ENCODE peak calls at places on chromosomes 13 and 19, in eight cellular contexts. C, S, Y, T, W, H, Z and D are unnamed samples.
A peak's percentile ranks its signal among the peaks of the same experiment; 100 is the strongest.

GRCh38 chr13:26602783-26603182 is 45.3 kb downstream of the WASF3 start:
- DNase-seq in S (no peak), H (no peak), C (no peak), W (no peak), Y (no peak), Z (no peak), T (no peak), D (no peak)

GRCh38 chr13:93784191-93784590 is 557.6 kb downstream of the GPC6 start:
- DNase-seq in H (no peak), T (no peak), Y (no peak), W (no peak), C (no peak), S (no peak), Z (no peak), D (no peak)

GRCh38 chr13:112942689-112943308 is 26.2 kb upstream of the MCF2L start:
- DNase-seq in Y (peak; percentile 98), Z (peak; percentile 65), W (peak; percentile 99), T (peak; percentile 97), S (peak; percentile 86), H (peak; percentile 79), C (peak; percentile 96), D (peak; percentile 90)

GRCh38 chr13:77374786-77375185 is 47.9 kb upstream of the MYCBP2 start:
- DNase-seq in S (no peak), T (no peak), W (no peak), Z (no peak), H (no peak), Y (no peak), C (no peak), D (no peak)

GRCh38 chr19:5170329-5170745 is 170.3 kb downstream of the PTPRS start:
- DNase-seq in Y (peak; percentile 31), S (peak; percentile 61), H (no peak), W (peak; percentile 65), C (no peak), T (no peak), Z (no peak), D (peak; percentile 20)

GRCh38 chr19:47663911-47664771 is 49.1 kb upstream of the EHD2 start:
- DNase-seq in W (peak; percentile 91), Y (peak; percentile 23), H (peak; percentile 73), C (no peak), Z (peak; percentile 83), T (peak; percentile 68), S (peak; percentile 52), D (no peak)

GRCh38 chr19:35557539-35558399 is 5.7 kb downstream of the ATP4A start:
- DNase-seq in Z (no peak), C (peak; percentile 60), H (no peak), T (no peak), S (peak; percentile 94), Y (peak; percentile 40), W (peak; percentile 86), D (peak; percentile 35)

GRCh38 chr19:5144545-5145179 is 175.7 kb downstream of the KDM4B start:
- DNase-seq in C (no peak), W (peak; percentile 42), T (no peak), H (no peak), Z (no peak), S (no peak), Y (no peak), D (no peak)

GRCh38 chr19:49672131-49672919 is 4.7 kb upstream of the PRMT1 start:
- DNase-seq in S (peak; percentile 71), C (peak; percentile 83), Z (no peak), T (no peak), Y (peak; percentile 68), H (no peak), W (peak; percentile 91), D (peak; percentile 85)

GRCh38 chr13:42334329-42334706 is 62.4 kb downstream of the AKAP11 start:
- DNase-seq in C (no peak), W (no peak), Z (no peak), T (no peak), Y (no peak), S (no peak), H (no peak), D (no peak)

GRCh38 chr13:113968463-113969310 is 5.2 kb downstream of the C13orf46 start:
- DNase-seq in T (no peak), C (no peak), Y (no peak), H (no peak), Z (no peak), W (peak; percentile 7), S (no peak), D (no peak)

GRCh38 chr19:11736696-11737095 is 2.0 kb downstream of the ZNF823 start:
- DNase-seq in H (no peak), W (peak; percentile 70), Z (no peak), S (peak; percentile 76), C (peak; percentile 31), Y (no peak), T (peak; percentile 2), D (peak; percentile 23)

GRCh38 chr19:50518091-50519005 is 4.6 kb upstream of the ASPDH start:
- DNase-seq in W (peak; percentile 53), H (no peak), Y (no peak), Z (no peak), S (no peak), C (no peak), T (no peak), D (no peak)

GRCh38 chr19:1429750-1430149 is 8.4 kb upstream of the RPS15 start:
- DNase-seq in T (no peak), H (no peak), S (no peak), C (peak; percentile 63), W (peak; percentile 79), Y (no peak), Z (no peak), D (no peak)

GRCh38 chr19:37778613-37779138 is 710 bp downstream of the ZNF573 start:
- DNase-seq in Z (no peak), W (no peak), Y (no peak), S (no peak), T (no peak), C (no peak), H (no peak), D (peak; percentile 24)

GRCh38 chr19:19538767-19539166 is 702 bp downstream of the CILP2 start:
- DNase-seq in H (no peak), T (no peak), W (peak; percentile 54), Y (no peak), C (no peak), Z (no peak), S (no peak), D (no peak)

GRCh38 chr13:51425410-51426042 is 27.3 kb downstream of the INTS6 start:
- DNase-seq in S (no peak), H (no peak), Z (no peak), W (no peak), Y (no peak), T (no peak), C (no peak), D (no peak)

GRCh38 chr19:7982651-7983099 is 22.8 kb downstream of the ELAVL1 start:
- DNase-seq in W (peak; percentile 37), T (no peak), H (no peak), S (no peak), C (no peak), Z (no peak), Y (no peak), D (no peak)

GRCh38 chr13:48892311-48892710 is 83.4 kb upstream of the FNDC3A start:
- DNase-seq in S (no peak), W (no peak), T (no peak), C (no peak), Y (no peak), Z (peak; percentile 88), H (no peak), D (no peak)

GRCh38 chr19:55913643-55914268 is 18.4 kb downstream of the NLRP13 start:
- DNase-seq in Y (no peak), H (no peak), C (no peak), W (no peak), Z (no peak), T (no peak), S (no peak), D (peak; percentile 46)

GRCh38 chr13:52599037-52599852 is 43.0 kb upstream of the HNRNPA1L2 start:
- DNase-seq in T (no peak), W (peak; percentile 59), Z (peak; percentile 16), S (no peak), Y (no peak), C (no peak), H (no peak), D (no peak)

GRCh38 chr13:28654276-28654675 is 4.7 kb upstream of the POMP start:
- DNase-seq in S (no peak), C (no peak), Z (no peak), W (no peak), T (no peak), Y (no peak), H (no peak), D (no peak)

GRCh38 chr19:45100797-45101196 is 7.8 kb downstream of the PPP1R37 start:
- DNase-seq in Y (no peak), S (no peak), H (no peak), C (no peak), Z (no peak), W (no peak), T (no peak), D (no peak)

GRCh38 chr13:104387514-104387913 is 1321.3 kb upstream of the SLC10A2 start:
- DNase-seq in Y (no peak), Z (no peak), S (no peak), W (no peak), H (no peak), C (no peak), T (no peak), D (no peak)

GRCh38 chr19:14111486-14111885 is 6.1 kb downstream of the PRKACA start:
- DNase-seq in C (no peak), T (no peak), H (no peak), Z (no peak), S (no peak), Y (no peak), W (no peak), D (no peak)
- H3K27ac ChIP-seq in C (peak overlapping the region; percentile 99), T (peak overlapping the region; percentile 94), H (peak overlapping the region; percentile 90), Z (no peak overlapping the region), S (no peak overlapping the region), Y (no peak overlapping the region), W (peak overlapping the region; percentile 1), D (no peak overlapping the region)

GRCh38 chr19:17539288-17540117 is 15.9 kb upstream of the COLGALT1 start:
- DNase-seq in W (peak; percentile 98), T (peak; percentile 89), Z (peak; percentile 44), C (peak; percentile 96), S (peak; percentile 98), H (peak; percentile 74), Y (peak; percentile 99), D (peak; percentile 97)
- H3K27ac ChIP-seq in W (no peak overlapping the region), T (no peak overlapping the region), Z (no peak overlapping the region), C (peak overlapping the region; percentile 65), S (peak overlapping the region; percentile 30), H (no peak overlapping the region), Y (peak overlapping the region; percentile 67), D (peak overlapping the region; percentile 12)

DNA sequence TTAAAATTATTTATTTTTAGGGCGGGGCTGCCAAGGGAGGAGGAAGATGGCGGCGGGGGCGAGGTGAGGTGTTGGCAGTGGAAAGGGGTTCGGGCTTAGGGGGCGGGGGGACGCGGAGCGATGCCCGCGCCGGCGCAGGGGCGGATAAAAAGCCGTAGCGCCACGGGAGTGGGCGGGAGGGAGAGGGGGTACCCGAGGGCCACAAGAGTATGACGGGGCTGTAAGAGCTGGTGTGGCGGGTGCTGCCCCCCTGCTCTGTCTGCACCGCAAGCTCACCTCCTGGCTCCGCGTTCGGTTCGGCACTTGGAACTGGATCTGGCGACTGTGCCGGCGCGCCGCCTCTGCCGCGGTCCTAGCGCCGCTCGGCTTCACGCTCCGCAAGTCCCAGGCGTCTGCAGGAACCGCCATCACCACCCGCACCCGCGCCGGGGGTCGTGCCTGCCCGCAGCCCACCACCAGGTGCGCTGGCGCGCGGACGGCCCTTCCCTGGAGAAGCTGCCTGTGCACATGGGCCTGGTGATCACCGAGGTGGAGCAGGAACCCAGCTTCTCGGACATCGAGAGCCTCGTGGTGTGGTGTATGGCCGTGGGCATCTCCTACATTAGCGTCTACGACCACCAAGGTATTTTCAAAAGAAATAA is 265.2 kb upstream of the SGCG start:
- DNase-seq in S (peak; percentile 16), T (no peak), C (peak; percentile 64), H (no peak), Y (no peak), W (peak; percentile 83), Z (no peak), D (peak; percentile 60)
- H3K27ac ChIP-seq in S (no peak overlapping the region), T (no peak overlapping the region), C (no peak overlapping the region), H (no peak overlapping the region), Y (peak overlapping the region; percentile 47), W (no peak overlapping the region), Z (peak overlapping the region; percentile 37), D (peak overlapping the region; percentile 65)

GRCh38 chr19:13209797-13210775 is 59.9 kb downstream of the IER2 start:
- DNase-seq in C (no peak), Y (no peak), W (no peak), Z (no peak), H (no peak), T (no peak), S (no peak), D (no peak)
- H3K27ac ChIP-seq in C (no peak overlapping the region), Y (no peak overlapping the region), W (no peak overlapping the region), Z (no peak overlapping the region), H (no peak overlapping the region), T (no peak overlapping the region), S (no peak overlapping the region), D (no peak overlapping the region)